ENCODE peak calls at places on chromosome 1, in six cellular contexts. O is lower lobe of right lung, A is A549, T is Panc1, Y is AG09309, M is fibroblast of lung. K is an unnamed sample.

GRCh38 chr1:8343464-8344001 is 25.6 kb downstream of the SLC45A1 start:
- DNase-seq in M (peak), Y (peak), A (peak), T (peak), O (peak), K (peak)

GRCh38 chr1:170410391-170411146 is 121.4 kb upstream of the GORAB start:
- DNase-seq in A (no peak), Y (peak), M (peak), T (no peak), O (no peak), K (peak)

GRCh38 chr1:116408193-116408592 is 35.1 kb downstream of the ATP1A1 start:
- DNase-seq in Y (no peak), O (no peak), A (no peak), M (no peak), T (no peak), K (no peak)

GRCh38 chr1:46488343-46489168 is 1.1 kb upstream of the DMBX1 start:
- DNase-seq in A (no peak), O (no peak), Y (no peak), T (no peak), M (peak), K (no peak)

GRCh38 chr1:58781541-58782307 is 2.1 kb downstream of the JUN start:
- DNase-seq in O (peak), Y (no peak), M (peak), T (no peak), A (no peak), K (no peak)

GRCh38 chr1:23010734-23011449 is 4.8 kb downstream of the TEX46 start:
- DNase-seq in A (peak), T (no peak), M (peak), O (no peak), Y (peak), K (no peak)

GRCh38 chr1:201605385-201605747 is 66.4 kb downstream of the NAV1 start:
- DNase-seq in Y (no peak), T (no peak), M (no peak), A (no peak), O (no peak), K (no peak)

GRCh38 chr1:46520063-46520911 is 30.7 kb downstream of the DMBX1 start:
- DNase-seq in A (peak), M (peak), Y (peak), T (no peak), O (no peak), K (no peak)

GRCh38 chr1:4939266-4939665 is 284.9 kb downstream of the AJAP1 start:
- DNase-seq in T (no peak), O (no peak), M (peak), Y (no peak), A (no peak), K (no peak)

GRCh38 chr1:16173447-16174260 is 17.8 kb upstream of the EPHA2 start:
- DNase-seq in O (peak), T (no peak), A (no peak), Y (no peak), M (peak), K (no peak)

GRCh38 chr1:89724369-89725015 is 91.6 kb downstream of the LRRC8C start:
- DNase-seq in Y (no peak), O (no peak), M (no peak), T (peak), A (no peak), K (no peak)

GRCh38 chr1:184329962-184330868 is 56.6 kb upstream of the C1orf21 start:
- DNase-seq in M (no peak), O (no peak), T (no peak), A (no peak), Y (no peak), K (no peak)

GRCh38 chr1:239308701-239309333 is 77.6 kb upstream of the CHRM3 start:
- DNase-seq in M (no peak), O (peak), Y (no peak), A (no peak), T (peak), K (no peak)

GRCh38 chr1:150221552-150221951 is 14.4 kb downstream of the ANP32E start:
- DNase-seq in T (no peak), A (peak), Y (no peak), O (no peak), M (peak), K (no peak)

GRCh38 chr1:41666991-41667631 is 182.6 kb upstream of the EDN2 start:
- DNase-seq in A (no peak), Y (no peak), O (no peak), T (no peak), M (no peak), K (no peak)

GRCh38 chr1:190658907-190659306 is 181.2 kb upstream of the BRINP3 start:
- DNase-seq in A (no peak), Y (no peak), O (no peak), M (peak), T (no peak), K (no peak)

GRCh38 chr1:9861371-9861770 is 37.6 kb upstream of the CLSTN1 start:
- DNase-seq in M (no peak), Y (no peak), T (no peak), O (no peak), A (no peak), K (no peak)

GRCh38 chr1:212608956-212609700 is 567 bp downstream of the ATF3 start:
- DNase-seq in O (peak), A (peak), T (no peak), Y (no peak), M (peak), K (no peak)

GRCh38 chr1:64137569-64137936 is 65.9 kb upstream of the UBE2U start:
- DNase-seq in O (no peak), M (no peak), T (no peak), A (no peak), Y (no peak), K (no peak)

GRCh38 chr1:12496154-12496961 is 121.7 kb downstream of the DHRS3 start:
- DNase-seq in M (no peak), T (no peak), O (no peak), Y (no peak), A (no peak), K (no peak)

GRCh38 chr1:45974541-45975269 is 157.7 kb downstream of the PIK3R3 start:
- DNase-seq in Y (no peak), M (no peak), O (no peak), A (peak), T (no peak), K (no peak)

GRCh38 chr1:164702216-164702615 is 143.2 kb downstream of the PBX1 start:
- DNase-seq in Y (no peak), A (peak), M (peak), T (no peak), O (no peak), K (no peak)

GRCh38 chr1:98098473-98098872 is 177.6 kb upstream of the DPYD start:
- DNase-seq in T (no peak), A (no peak), Y (no peak), M (no peak), O (no peak), K (no peak)

GRCh38 chr1:112698366-112699310 is 8.3 kb downstream of the RHOC start:
- DNase-seq in T (no peak), O (no peak), Y (no peak), M (no peak), A (no peak), K (no peak)

GRCh38 chr1:199590708-199591107 is 436.8 kb upstream of the NR5A2 start:
- DNase-seq in O (no peak), A (no peak), Y (no peak), T (no peak), M (no peak), K (no peak)

GRCh38 chr1:154730986-154731489 is 123.1 kb upstream of the ADAR start:
- DNase-seq in M (no peak), Y (no peak), A (no peak), T (no peak), O (no peak), K (no peak)

GRCh38 chr1:53416264-53416663 is 42.9 kb upstream of the DMRTB1 start:
- DNase-seq in A (no peak), M (no peak), Y (no peak), O (no peak), T (no peak), K (no peak)

GRCh38 chr1:17617787-17618557 is 78.5 kb downstream of the ARHGEF10L start:
- DNase-seq in A (no peak), T (no peak), O (peak), Y (no peak), M (peak), K (no peak)

GRCh38 chr1:110945626-110946025 is 18.1 kb downstream of the LRIF1 start:
- DNase-seq in Y (no peak), M (no peak), A (no peak), O (no peak), T (no peak), K (no peak)

GRCh38 chr1:116682641-116683221 is 15.2 kb upstream of the IGSF3 start:
- DNase-seq in M (no peak), O (no peak), T (no peak), A (no peak), Y (no peak), K (no peak)

GRCh38 chr1:65174585-65174984 is 26.6 kb downstream of the AK4 start:
- DNase-seq in A (no peak), Y (peak), O (peak), M (peak), T (no peak), K (peak)

GRCh38 chr1:66253330-66253921 is 280.5 kb upstream of the SGIP1 start:
- DNase-seq in T (peak), Y (no peak), M (peak), A (peak), O (no peak), K (peak)

GRCh38 chr1:200367841-200368534 is 41.8 kb downstream of the ZNF281 start:
- DNase-seq in M (peak), Y (peak), T (no peak), O (no peak), A (no peak), K (no peak)

GRCh38 chr1:56285554-56286402 is 293.6 kb downstream of the PLPP3 start:
- DNase-seq in A (no peak), M (no peak), Y (peak), O (no peak), T (no peak), K (no peak)

GRCh38 chr1:41351262-41352151 is 9.7 kb upstream of the FOXO6 start:
- DNase-seq in M (no peak), O (no peak), T (no peak), Y (no peak), A (no peak), K (no peak)

GRCh38 chr1:156948708-156949107 is 28.3 kb downstream of the LRRC71 start:
- DNase-seq in A (no peak), T (no peak), Y (no peak), O (no peak), M (no peak), K (no peak)
- TF ChIP-seq CTCF in A (peak), T (no peak), Y (peak), O (no peak), M (no peak), K (no peak)

GRCh38 chr1:38034871-38035270 is 11.7 kb downstream of the POU3F1 start:
- DNase-seq in Y (no peak), A (no peak), T (no peak), M (no peak), O (no peak), K (no peak)

GRCh38 chr1:38038836-38039235 is 7.8 kb downstream of the POU3F1 start:
- DNase-seq in A (no peak), T (no peak), M (no peak), Y (no peak), O (no peak), K (no peak)

GRCh38 chr1:38041941-38042834 is 4.4 kb downstream of the POU3F1 start:
- DNase-seq in T (no peak), A (no peak), Y (no peak), O (no peak), M (no peak), K (no peak)

GRCh38 chr1:38039386-38039933 is 7.1 kb downstream of the POU3F1 start:
- DNase-seq in M (no peak), T (no peak), Y (no peak), O (no peak), A (no peak), K (no peak)

DNA sequence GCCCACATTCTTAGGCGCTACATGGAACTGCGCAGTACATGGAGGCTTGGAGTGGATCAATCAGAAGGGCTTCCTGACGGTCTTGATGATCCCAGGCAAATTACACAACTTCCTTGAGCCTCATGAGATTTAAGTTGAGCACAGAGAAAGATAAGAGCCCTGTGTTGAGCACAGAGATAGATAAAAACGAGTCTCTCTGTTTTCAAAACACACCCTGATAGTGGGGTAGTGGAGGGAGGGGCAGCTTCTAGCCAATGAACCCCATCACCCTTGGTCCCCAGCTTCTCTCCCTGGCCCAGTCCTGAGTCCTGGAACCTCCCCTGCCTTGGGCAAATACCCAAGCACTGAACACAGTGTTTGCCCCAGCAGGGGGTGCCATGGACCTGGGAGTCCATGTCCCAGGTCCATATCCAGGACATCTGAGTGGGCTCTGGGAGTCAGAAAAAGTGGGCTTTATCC is 9.1 kb downstream of the POU3F1 start:
- DNase-seq in O (no peak), A (peak), T (no peak), M (no peak), Y (no peak), K (no peak)
- TF ChIP-seq CTCF in O (peak), A (peak), T (no peak), M (peak), Y (peak), K (peak)

DNA sequence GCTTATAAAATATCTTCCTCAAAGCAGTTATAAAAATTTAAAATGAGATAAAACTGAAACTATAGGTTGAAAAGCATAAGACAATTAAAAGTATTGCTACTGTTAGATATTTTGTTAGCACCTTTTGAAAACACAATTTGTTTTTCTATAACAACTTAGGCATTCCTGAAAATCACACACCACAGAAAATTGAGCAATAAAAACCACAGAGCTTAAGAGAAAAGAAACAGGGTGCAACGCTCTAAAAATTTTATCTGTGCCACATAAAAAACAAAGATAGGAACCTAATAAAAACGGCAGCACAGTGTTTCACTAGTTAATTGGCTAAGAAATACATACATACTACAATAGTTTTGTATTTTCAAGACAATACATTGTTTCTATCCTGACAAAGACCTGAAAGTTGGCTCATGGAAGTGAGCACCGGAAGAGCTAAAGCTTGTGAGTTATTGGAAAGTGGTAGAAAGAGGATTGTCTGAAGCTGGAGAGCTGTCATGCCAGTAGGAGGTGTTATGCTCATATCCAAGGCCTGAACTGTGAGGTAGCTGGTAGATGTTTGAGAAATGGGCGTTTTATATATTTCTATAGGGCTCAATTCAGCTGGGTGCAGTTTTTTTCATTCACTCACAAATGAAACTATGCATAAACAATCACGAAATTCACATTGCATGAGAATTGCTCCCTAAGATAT is 45.8 kb downstream of the RGS7 start:
- DNase-seq in A (no peak), Y (no peak), O (no peak), M (peak), T (no peak), K (no peak)
- TF ChIP-seq CTCF in A (no peak), Y (peak), O (no peak), M (peak), T (peak), K (peak)

GRCh38 chr1:222769181-222769580 is 32.2 kb downstream of the FAM177B start:
- DNase-seq in T (no peak), Y (no peak), M (no peak), A (no peak), O (no peak), K (no peak)
- TF ChIP-seq CTCF in T (peak), Y (peak), M (no peak), A (no peak), O (no peak), K (no peak)

DNA sequence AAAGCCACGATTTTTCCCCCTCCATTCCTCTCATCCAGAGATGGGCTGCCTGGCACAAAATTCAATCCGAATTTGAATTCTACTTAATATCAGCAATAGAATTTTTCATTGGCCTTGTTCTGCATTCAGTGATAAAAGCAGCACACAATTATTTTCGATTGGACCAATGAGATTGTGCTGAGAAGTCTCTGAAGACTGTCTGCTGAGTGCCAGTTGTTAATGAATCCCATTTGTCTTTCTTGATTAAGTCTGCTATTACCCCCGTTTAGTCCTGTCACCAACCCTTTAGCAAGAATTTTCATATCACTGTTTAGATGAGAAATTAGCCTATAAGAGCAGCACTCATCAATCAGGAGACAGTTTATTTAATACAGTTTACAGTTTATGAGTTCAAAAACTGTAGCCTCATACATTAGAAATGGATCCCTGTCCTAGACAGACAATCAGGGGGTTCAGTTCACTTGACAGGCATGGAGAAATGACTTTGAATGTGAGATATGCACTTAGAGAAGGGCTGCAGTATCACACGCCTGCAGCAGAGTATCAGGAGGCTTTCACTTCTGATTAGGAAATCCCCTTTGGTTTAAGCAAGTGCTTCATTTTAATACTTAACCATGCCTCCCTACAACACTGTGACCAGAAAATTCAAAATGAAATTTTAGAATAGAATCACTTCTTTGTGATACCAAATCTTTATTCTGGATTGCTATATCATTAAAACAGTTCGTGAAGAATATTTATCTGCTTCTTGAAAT is 304.7 kb upstream of the PTBP2 start:
- DNase-seq in T (no peak), A (no peak), M (peak), O (no peak), Y (no peak), K (no peak)
- TF ChIP-seq CTCF in T (no peak), A (no peak), M (no peak), O (no peak), Y (no peak), K (no peak)

DNA sequence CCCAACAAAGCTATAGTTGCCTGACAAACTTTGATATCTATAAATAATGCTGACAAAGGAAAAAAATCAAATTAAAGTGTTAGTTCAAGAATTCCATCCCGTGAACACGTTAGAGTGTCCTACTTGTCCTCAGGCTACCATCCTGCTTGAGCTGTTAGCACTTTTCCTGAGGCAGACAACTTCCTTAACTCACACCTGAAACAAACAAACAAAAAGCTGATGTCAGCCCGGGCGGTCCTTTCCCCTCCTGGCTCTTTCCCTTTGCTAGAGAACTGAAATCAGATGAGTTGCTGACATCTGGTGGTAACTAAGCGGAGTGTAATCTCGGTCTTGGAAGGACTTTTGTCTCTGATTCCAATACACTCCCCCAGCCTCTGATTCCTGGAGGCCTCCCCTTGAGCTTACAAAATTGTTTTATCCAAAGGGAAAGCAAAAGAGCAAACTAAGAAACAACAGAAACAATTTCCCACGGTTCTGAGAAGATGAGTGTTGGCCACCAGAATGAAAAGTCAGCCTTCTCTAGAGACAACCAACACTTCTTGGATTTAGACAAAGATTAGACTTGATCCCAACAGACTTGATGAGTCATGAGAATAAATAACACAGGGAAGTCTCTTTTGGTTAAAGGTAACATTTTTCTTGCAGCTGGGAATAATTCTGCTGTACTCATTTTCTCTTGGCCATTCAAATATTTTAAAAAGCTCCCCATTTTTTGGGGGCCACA is 135.4 kb downstream of the PROX1 start:
- DNase-seq in M (peak), T (peak), O (no peak), A (peak), Y (peak), K (no peak)
- TF ChIP-seq CTCF in M (peak), T (peak), O (peak), A (peak), Y (peak), K (peak)

K was measured in AG09319.